ENCODE peak calls at places on chromosomes 4 and X, in ten cellular contexts. D is right atrium auricular region, S is nephron progenitor cell, N is T follicular helper cell, V is NCI-H345, G is left ventricle myocardium superior, R is NCI-H1105 treated with DMSO at 0.1 percent for 48 hours, O is WTC11, E is retina, C is M059J. L is an unnamed sample.

GRCh38 chr4:162891788-162892707 is 274.6 kb downstream of the NAF1 start:
- DNase-seq in C (peak), V (no peak), E (no peak), N (no peak), G (no peak), D (no peak), O (no peak), R (no peak), S (no peak), L (no peak)

GRCh38 chr4:86496094-86497060 is 97.7 kb upstream of the PTPN13 start:
- DNase-seq in C (peak), R (peak), D (no peak), O (peak), G (no peak), N (no peak), S (peak), V (peak), E (peak), L (no peak)

GRCh38 chrX:13014111-13015094 is 30.0 kb downstream of the FAM9C start:
- DNase-seq in S (no peak), R (no peak), O (no peak), D (no peak), E (no peak), N (no peak), V (no peak), G (no peak), C (peak), L (no peak)

GRCh38 chr4:38034986-38035882 is 75.0 kb downstream of the PTTG2 start:
- DNase-seq in R (peak), N (peak), C (peak), V (peak), O (no peak), E (no peak), G (no peak), D (no peak), S (no peak), L (no peak)

GRCh38 chrX:41382699-41383645 is 49.0 kb downstream of the DDX3X start:
- DNase-seq in O (no peak), V (no peak), D (no peak), C (peak), E (no peak), G (no peak), N (peak), S (no peak), R (no peak), L (no peak)

GRCh38 chr4:83660578-83660977 is 124.7 kb downstream of the GPAT3 start:
- DNase-seq in V (no peak), D (no peak), C (no peak), R (no peak), G (no peak), O (no peak), E (no peak), S (no peak), N (no peak), L (no peak)

GRCh38 chr4:18840499-18840898 is 818.9 kb upstream of the LCORL start:
- DNase-seq in R (no peak), G (no peak), D (no peak), N (no peak), E (no peak), O (no peak), V (no peak), C (no peak), S (no peak), L (no peak)

GRCh38 chr4:57131849-57132745 is 21.9 kb upstream of the IGFBP7 start:
- DNase-seq in R (peak), N (no peak), V (peak), S (no peak), D (no peak), E (no peak), G (no peak), C (no peak), O (peak), L (no peak)

GRCh38 chr4:26590639-26591038 is 6.8 kb downstream of the TBC1D19 start:
- DNase-seq in O (no peak), D (no peak), S (no peak), R (no peak), N (no peak), C (peak), V (no peak), G (no peak), E (no peak), L (no peak)

GRCh38 chr4:125140966-125141495 is 173.7 kb upstream of the FAT4 start:
- DNase-seq in O (no peak), D (no peak), G (no peak), N (no peak), V (no peak), R (no peak), S (no peak), C (peak), E (no peak), L (no peak)

GRCh38 chrX:40943093-40943641 is 142.1 kb upstream of the USP9X start:
- DNase-seq in E (no peak), C (peak), N (no peak), D (no peak), R (no peak), S (no peak), V (no peak), G (no peak), O (no peak), L (no peak)

GRCh38 chrX:102516314-102516936 is at the start of gene TMSB15A:
- DNase-seq in S (peak), N (peak), C (peak), R (peak), O (peak), V (peak), G (peak), D (peak), E (peak), L (peak)

GRCh38 chr4:104643805-104644204 is 149.1 kb upstream of the CXXC4 start:
- DNase-seq in O (no peak), E (no peak), N (no peak), D (no peak), C (no peak), V (no peak), S (no peak), G (no peak), R (no peak), L (no peak)

GRCh38 chr4:11397819-11398610 is 30.7 kb downstream of the HS3ST1 start:
- DNase-seq in G (no peak), V (no peak), S (no peak), O (no peak), E (no peak), D (no peak), R (no peak), N (no peak), C (no peak), L (no peak)

GRCh38 chr4:16032871-16033505 is 50.8 kb downstream of the PROM1 start:
- DNase-seq in N (no peak), G (no peak), E (no peak), S (no peak), V (no peak), D (no peak), R (no peak), O (no peak), C (peak), L (no peak)

GRCh38 chr4:68404153-68404552 is 43.1 kb upstream of the TMPRSS11E start:
- DNase-seq in V (no peak), S (no peak), R (no peak), N (no peak), O (no peak), D (no peak), G (no peak), E (no peak), C (no peak), L (no peak)

GRCh38 chrX:134364711-134365110 is 95.3 kb upstream of the HPRT1 start:
- DNase-seq in S (no peak), G (no peak), E (no peak), C (peak), O (no peak), N (no peak), V (no peak), D (no peak), R (no peak), L (no peak)